ENCODE peak calls at places on chromosomes 2 and 18, in five cellular contexts. M, X, T, O and F are unnamed samples.

GRCh38 chr2:216289470-216289869 is 82.8 kb downstream of the MARCHF4 start:
- DNase-seq in M (no peak), X (no peak), O (no peak), T (no peak), F (no peak)

GRCh38 chr18:11387880-11388279 is 221.5 kb upstream of the SLC35G4 start:
- DNase-seq in O (peak; percentile 73), X (no peak), T (no peak), M (no peak), F (peak; percentile 23)

GRCh38 chr2:11239718-11240462 is 84.6 kb downstream of the SLC66A3 start:
- DNase-seq in M (no peak), T (no peak), O (peak; percentile 26), X (no peak), F (no peak)

GRCh38 chr2:158457092-158457825 is 507 bp downstream of the PKP4 start:
- DNase-seq in M (peak; percentile 91), T (peak; percentile 44), O (peak; percentile 49), X (no peak), F (peak; percentile 65)

GRCh38 chr2:58515827-58516574 is 274.9 kb upstream of the FANCL start:
- DNase-seq in O (peak; percentile 12), T (no peak), X (no peak), M (no peak), F (no peak)

GRCh38 chr2:44280869-44281268 is 5.6 kb downstream of the SLC3A1 start:
- DNase-seq in O (no peak), T (no peak), M (no peak), X (no peak), F (no peak)

GRCh38 chr2:36486546-36487044 is 111.4 kb downstream of the FEZ2 start:
- DNase-seq in O (peak; percentile 76), M (no peak), T (no peak), X (peak; percentile 49), F (no peak)

GRCh38 chr2:166158546-166158945 is 30.7 kb upstream of the SCN1A start:
- DNase-seq in T (no peak), X (no peak), M (no peak), O (no peak), F (no peak)

GRCh38 chr2:71716697-71717624 is 263.6 kb downstream of the DYSF start:
- DNase-seq in O (peak; percentile 93), M (peak; percentile 85), X (peak; percentile 15), T (peak; percentile 71), F (no peak)

GRCh38 chr2:102724553-102724952 is 37.3 kb upstream of the TMEM182 start:
- DNase-seq in T (no peak), M (no peak), X (no peak), O (no peak), F (no peak)

GRCh38 chr2:187815113-187815512 is 260.9 kb upstream of the TFPI start:
- DNase-seq in O (no peak), X (no peak), T (no peak), M (no peak), F (no peak)

GRCh38 chr2:200787351-200788128 is 24.2 kb upstream of the BZW1 start:
- DNase-seq in X (peak; percentile 79), M (no peak), T (no peak), O (peak; percentile 96), F (no peak)

GRCh38 chr18:11108956-11109355 is 40.4 kb downstream of the PIEZO2 start:
- DNase-seq in T (no peak), O (no peak), M (no peak), X (no peak), F (no peak)

GRCh38 chr18:57438669-57439616 is 3.8 kb downstream of the ONECUT2 start:
- DNase-seq in O (no peak), T (no peak), M (no peak), X (no peak), F (no peak)

GRCh38 chr2:236661064-236661761 is 91.6 kb downstream of the ACKR3 start:
- DNase-seq in M (no peak), T (no peak), O (peak; percentile 93), X (no peak), F (no peak)

GRCh38 chr2:122203523-122203922 is 448.1 kb downstream of the TSN start:
- DNase-seq in M (no peak), T (no peak), X (no peak), O (peak; percentile 82), F (no peak)

GRCh38 chr18:52326001-52326400 is 14.0 kb upstream of the DCC start:
- DNase-seq in X (no peak), M (no peak), T (no peak), O (peak; percentile 39), F (no peak)

GRCh38 chr2:30757737-30758136 is 49.5 kb downstream of the CAPN13 start:
- DNase-seq in M (no peak), T (no peak), O (no peak), X (no peak), F (no peak)

GRCh38 chr18:44569391-44570055 is 111.2 kb upstream of the SETBP1 start:
- DNase-seq in M (no peak), O (no peak), X (no peak), T (no peak), F (no peak)

GRCh38 chr2:30300122-30300455 is 68.8 kb downstream of the LBH start:
- DNase-seq in T (no peak), X (no peak), M (no peak), O (no peak), F (no peak)

GRCh38 chr18:78507217-78507616 is 472.4 kb upstream of the SALL3 start:
- DNase-seq in M (no peak), O (no peak), T (no peak), X (no peak), F (no peak)

GRCh38 chr2:98483257-98483861 is 38.7 kb downstream of the INPP4A start:
- DNase-seq in T (no peak), X (no peak), M (no peak), O (peak; percentile 95), F (no peak)

GRCh38 chr2:68040078-68040477 is 22.7 kb downstream of the C1D start:
- DNase-seq in O (no peak), T (no peak), X (no peak), M (no peak), F (no peak)

GRCh38 chr2:164032995-164033394 is 297.2 kb upstream of the FIGN start:
- DNase-seq in T (no peak), M (no peak), O (no peak), X (no peak), F (no peak)

DNA sequence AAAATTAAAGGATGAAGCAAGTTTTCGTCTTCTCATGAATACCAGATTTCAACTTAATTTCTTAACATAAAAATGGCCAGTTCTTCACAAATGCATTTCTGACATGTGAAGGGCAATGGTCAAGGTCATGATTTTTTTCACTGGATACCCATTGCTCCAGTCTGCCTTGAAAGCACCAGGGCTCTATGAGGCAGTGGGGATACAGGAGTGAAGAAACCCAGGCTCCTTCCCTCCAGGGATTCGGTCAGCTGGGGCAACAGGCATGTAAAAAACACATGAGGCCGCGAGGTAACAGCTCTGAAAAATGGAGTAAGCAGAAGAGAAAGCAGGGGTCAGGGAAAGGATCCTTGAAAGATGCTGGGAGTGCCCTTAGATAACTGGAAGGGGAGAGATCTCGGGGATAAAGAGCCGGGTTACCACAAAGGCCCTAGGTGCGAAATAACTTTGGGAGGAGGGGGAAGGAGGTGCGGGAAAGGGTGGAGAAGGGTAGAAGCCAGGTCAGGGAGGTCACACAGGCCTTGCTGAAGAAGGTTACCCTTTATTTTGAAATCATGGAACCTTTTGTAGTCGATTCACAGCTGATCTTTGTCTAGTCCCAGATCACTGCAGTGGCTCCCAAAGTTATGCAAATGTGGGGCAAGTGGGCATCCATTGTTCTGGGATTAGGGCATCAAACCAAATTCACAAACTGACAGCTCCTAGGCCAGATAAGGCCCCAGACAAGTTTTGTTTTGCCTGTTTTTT is 5.2 kb upstream of the SPRED2 start:
- DNase-seq in M (no peak), X (no peak), O (no peak), T (peak; percentile 20), F (no peak)
- H3K4me3 ChIP-seq in M (peak overlapping the region; percentile 54), X (peak overlapping the region; percentile 69), O (peak overlapping the region; percentile 83), T (no peak overlapping the region), F (peak overlapping the region; percentile 88)

DNA sequence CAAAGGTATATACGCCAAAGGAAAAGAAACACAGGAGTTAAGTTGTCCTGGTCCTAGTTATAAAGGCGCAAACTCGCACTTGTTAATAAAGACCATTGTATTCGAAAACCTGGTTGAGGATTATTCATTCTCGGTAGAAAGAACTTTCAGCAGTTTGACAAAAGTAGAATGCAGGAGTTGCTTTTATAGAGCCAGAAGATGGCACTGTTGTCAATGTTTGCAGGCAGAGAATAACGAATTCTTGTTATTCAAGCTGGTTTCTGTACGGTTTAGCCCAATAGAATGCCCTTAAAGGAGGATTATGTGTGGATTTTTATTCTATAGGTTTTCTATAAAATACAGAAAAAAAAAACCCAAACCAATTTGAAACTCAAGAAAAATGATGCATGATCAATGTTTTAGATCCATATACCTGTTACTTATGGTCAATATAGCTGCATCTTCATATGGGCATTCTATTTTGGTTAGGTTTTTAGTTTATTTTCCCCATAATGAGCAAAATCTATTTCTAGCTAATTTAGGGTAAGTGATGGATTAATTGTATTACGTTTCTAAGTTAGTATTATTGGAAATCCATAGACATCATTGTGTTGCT is 510.3 kb downstream of the PLCL1 start:
- DNase-seq in X (peak; percentile 18), M (no peak), T (no peak), O (peak; percentile 57), F (no peak)
- TF ChIP-seq CTCF in X (peak; percentile 77), M (no peak), T (peak; percentile 45), O (peak; percentile 80), F (peak; percentile 38)

DNA sequence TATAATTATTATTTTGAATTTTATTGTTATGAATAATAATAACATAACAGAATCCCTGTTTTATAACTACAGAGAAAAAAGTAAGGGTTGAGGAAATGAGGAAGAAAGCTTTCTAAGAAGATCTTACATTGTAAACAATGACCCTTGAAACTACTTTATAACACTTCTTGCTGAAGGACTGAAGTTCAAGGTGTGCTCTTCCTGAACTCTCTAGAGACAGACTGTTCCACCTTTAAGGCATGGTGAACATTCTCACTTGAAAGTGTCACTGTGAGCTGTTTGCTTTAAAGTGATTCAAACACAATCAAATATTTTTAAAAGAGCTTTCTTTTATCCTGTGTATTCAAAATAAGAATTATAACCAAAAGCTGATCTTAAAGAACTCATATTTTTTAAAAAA is 131.5 kb downstream of the DNAH7 start:
- DNase-seq in M (no peak), O (no peak), X (no peak), T (no peak), F (no peak)
- H3K4me3 ChIP-seq in M (no peak overlapping the region), O (no peak overlapping the region), X (no peak overlapping the region), T (no peak overlapping the region), F (no peak overlapping the region)

GRCh38 chr18:46858290-46858689 is 59.0 kb downstream of the PIAS2 start:
- DNase-seq in T (no peak), O (no peak), X (no peak), M (no peak), F (no peak)

GRCh38 chr18:46859855-46860254 is 57.5 kb downstream of the PIAS2 start:
- DNase-seq in M (no peak), O (no peak), T (no peak), X (peak; percentile 11), F (no peak)

GRCh38 chr18:46856975-46857374 is 60.3 kb downstream of the PIAS2 start:
- DNase-seq in T (no peak), X (no peak), O (no peak), M (no peak), F (no peak)
- TF ChIP-seq CTCF in T (no peak), X (no peak), O (no peak), M (no peak), F (no peak)

GRCh38 chr2:239829326-239829725 is 195.8 kb downstream of the NDUFA10 start:
- DNase-seq in O (no peak), X (no peak), M (peak; percentile 20), T (peak; percentile 4), F (no peak)
- H3K4me3 ChIP-seq in O (no peak overlapping the region), X (no peak overlapping the region), M (no peak overlapping the region), T (no peak overlapping the region), F (no peak overlapping the region)

GRCh38 chr2:169923977-169924376 is 96.7 kb downstream of the UBR3 start:
- DNase-seq in X (no peak), O (no peak), T (no peak), M (no peak), F (no peak)
- TF ChIP-seq CTCF in X (no peak), O (no peak), T (no peak), M (no peak), F (no peak)